ENCODE peak calls at places on chromosomes 6 and 20, in nine cellular contexts. K, M, V, N, X, P, G, E and A are unnamed samples.

GRCh38 chr6:381742-382461 is 9.7 kb upstream of the IRF4 start:
- DNase-seq in K (no peak), M (no peak), V (no peak), N (no peak), X (no peak), P (no peak), G (no peak), E (peak; percentile 22), A (no peak)

GRCh38 chr20:37504404-37505096 is 16.5 kb upstream of the NNAT start:
- DNase-seq in K (no peak), M (no peak), V (no peak), N (no peak), X (no peak), P (no peak), G (no peak), E (peak; percentile 49), A (no peak)

GRCh38 chr20:59807909-59808728 is 125.3 kb downstream of the SYCP2 start:
- DNase-seq in K (no peak), M (no peak), V (no peak), N (no peak), X (no peak), P (no peak), G (no peak), E (peak; percentile 12), A (no peak)

GRCh38 chr6:20232188-20232587 is 19.9 kb upstream of the MBOAT1 start:
- DNase-seq in K (no peak), M (no peak), V (no peak), N (no peak), X (no peak), P (no peak), G (no peak), E (no peak), A (no peak)

GRCh38 chr6:157143171-157143884 is 180.0 kb downstream of the TMEM242 start:
- DNase-seq in K (no peak), M (peak; percentile 89), V (no peak), N (no peak), X (peak; percentile 81), P (no peak), G (peak; percentile 29), E (no peak), A (no peak)

GRCh38 chr6:75852721-75853120 is 103.7 kb downstream of the MYO6 start:
- DNase-seq in K (no peak), M (no peak), V (no peak), N (no peak), X (no peak), P (no peak), G (no peak), E (no peak), A (no peak)

GRCh38 chr6:108946695-108947094 is 98.5 kb downstream of the ARMC2 start:
- DNase-seq in K (no peak), M (no peak), V (no peak), N (no peak), X (peak; percentile 90), P (no peak), G (no peak), E (no peak), A (no peak)

GRCh38 chr20:3796477-3797225 is 541 bp downstream of the CDC25B start:
- DNase-seq in K (peak; percentile 59), M (no peak), V (no peak), N (no peak), X (no peak), P (no peak), G (no peak), E (no peak), A (no peak)

GRCh38 chr6:90294989-90295853 is 1.4 kb downstream of the BACH2 start:
- DNase-seq in K (no peak), M (no peak), V (no peak), N (peak; percentile 80), X (no peak), P (peak; percentile 58), G (peak; percentile 76), E (no peak), A (peak; percentile 57)

GRCh38 chr6:151948007-151948745 is 140.7 kb downstream of the ESR1 start:
- DNase-seq in K (peak; percentile 79), M (no peak), V (no peak), N (peak; percentile 8), X (no peak), P (no peak), G (no peak), E (no peak), A (peak; percentile 17)

GRCh38 chr6:34557228-34557627 is 1.1 kb upstream of the SPDEF start:
- DNase-seq in K (no peak), M (no peak), V (no peak), N (no peak), X (no peak), P (no peak), G (no peak), E (no peak), A (no peak)

GRCh38 chr6:38241200-38241599 is 398.5 kb downstream of the BTBD9 start:
- DNase-seq in K (no peak), M (no peak), V (no peak), N (no peak), X (no peak), P (no peak), G (no peak), E (no peak), A (no peak)

GRCh38 chr6:33781105-33781975 is 7.6 kb downstream of the LEMD2 start:
- DNase-seq in K (no peak), M (peak; percentile 44), V (peak; percentile 48), N (no peak), X (peak; percentile 43), P (no peak), G (no peak), E (peak; percentile 93), A (no peak)

GRCh38 chr6:75438186-75438880 is 55.3 kb downstream of the FILIP1 start:
- DNase-seq in K (no peak), M (no peak), V (no peak), N (no peak), X (no peak), P (no peak), G (no peak), E (no peak), A (no peak)

GRCh38 chr20:22312744-22313346 is 271.5 kb downstream of the FOXA2 start:
- DNase-seq in K (peak; percentile 55), M (peak; percentile 12), V (peak; percentile 23), N (no peak), X (peak; percentile 64), P (no peak), G (no peak), E (no peak), A (no peak)